ENCODE peak calls at places on chromosomes 13 and 19, in seven cellular contexts. H, O, F, R, A, M and E are unnamed samples. For H3K9me3 and H3K27me3, the result is how much of the 10 kb centered on the place peaks cover.

GRCh38 chr13:112900691-112901091 is 68.3 kb upstream of the MCF2L start:
- DNase-seq in H (no peak), O (no peak), F (no peak), R (no peak), A (no peak), M (no peak), E (no peak)

GRCh38 chr13:70424428-70424827 is 316.2 kb upstream of the KLHL1 start:
- DNase-seq in H (no peak), O (peak), F (no peak), R (no peak), A (no peak), M (no peak), E (no peak)

GRCh38 chr13:50124536-50125305 is 109.5 kb downstream of the KCNRG start:
- DNase-seq in H (peak), O (peak), F (peak), R (peak), A (peak), M (no peak), E (peak)

GRCh38 chr13:33612641-33613638 is 205.0 kb upstream of the RFC3 start:
- DNase-seq in H (no peak), O (no peak), F (no peak), R (no peak), A (no peak), M (no peak), E (no peak)

GRCh38 chr19:3262362-3262761 is 37.9 kb downstream of the CELF5 start:
- DNase-seq in H (no peak), O (no peak), F (no peak), R (no peak), A (no peak), M (no peak), E (no peak)

GRCh38 chr13:54687173-54687572 is 1658.6 kb downstream of the OLFM4 start:
- DNase-seq in H (no peak), O (no peak), F (no peak), R (no peak), A (no peak), M (no peak), E (no peak)

GRCh38 chr13:67100723-67101122 is 129.4 kb downstream of the PCDH9 start:
- DNase-seq in H (no peak), O (no peak), F (no peak), R (no peak), A (no peak), M (no peak), E (no peak)

GRCh38 chr13:99178636-99179035 is 22.0 kb upstream of the UBAC2 start:
- DNase-seq in H (no peak), O (no peak), F (no peak), R (peak), A (no peak), M (no peak), E (peak)

GRCh38 chr13:92984151-92984550 is 242.5 kb upstream of the GPC6 start:
- DNase-seq in H (no peak), O (no peak), F (no peak), R (no peak), A (no peak), M (no peak), E (no peak)

GRCh38 chr13:91802957-91803356 is 404.5 kb downstream of the GPC5 start:
- DNase-seq in H (no peak), O (no peak), F (no peak), R (no peak), A (no peak), M (no peak), E (no peak)

GRCh38 chr13:91809161-91809560 is 410.7 kb downstream of the GPC5 start:
- DNase-seq in H (no peak), O (no peak), F (no peak), R (no peak), A (no peak), M (no peak), E (no peak)

GRCh38 chr13:91804724-91805123 is 406.3 kb downstream of the GPC5 start:
- DNase-seq in H (no peak), O (no peak), F (no peak), R (no peak), A (peak), M (no peak), E (no peak)

GRCh38 chr13:91805605-91806004 is 407.2 kb downstream of the GPC5 start:
- DNase-seq in H (no peak), O (no peak), F (no peak), R (no peak), A (peak), M (no peak), E (no peak)
- H3K9me3 ChIP-seq in H (under half), O (under half), F (under half), R (under half), A (under half), M (under half), E (under half)

GRCh38 chr19:54137913-54138776 is 583 bp downstream of the CNOT3 start:
- DNase-seq in H (peak), O (no peak), F (peak), R (no peak), A (peak), M (peak), E (peak)

GRCh38 chr19:54142166-54142780 is 4.7 kb downstream of the CNOT3 start:
- DNase-seq in H (no peak), O (no peak), F (no peak), R (no peak), A (no peak), M (no peak), E (no peak)

GRCh38 chr19:54137114-54137912 is at the start of gene CNOT3:
- DNase-seq in H (peak), O (peak), F (peak), R (peak), A (peak), M (peak), E (peak)

GRCh38 chr19:54138777-54139256 is 1.3 kb downstream of the CNOT3 start:
- DNase-seq in H (no peak), O (no peak), F (no peak), R (no peak), A (no peak), M (no peak), E (no peak)

GRCh38 chr19:54141356-54141755 is 3.8 kb downstream of the CNOT3 start:
- DNase-seq in H (no peak), O (no peak), F (no peak), R (no peak), A (no peak), M (no peak), E (no peak)
- H3K27me3 ChIP-seq in H (under half), O (under half), F (under half), R (under half), A (under half), M (under half), E (under half)

GRCh38 chr13:51707468-51707867 is 96.5 kb downstream of the DHRS12 start:
- DNase-seq in H (no peak), O (no peak), F (no peak), R (no peak), A (no peak), M (no peak), E (no peak)
- H3K9me3 ChIP-seq in H (under half), O (under half), F (under half), R (under half), A (under half), M (under half), E (under half)

GRCh38 chr19:13047374-13047773 is 52.1 kb downstream of the NFIX start:
- DNase-seq in H (no peak), O (no peak), F (no peak), R (no peak), A (no peak), M (no peak), E (no peak)
- H3K27me3 ChIP-seq in H (under half), O (under half), F (under half), R (under half), A (half or more), M (under half), E (under half)

GRCh38 chr13:103443604-103444003 is 377.4 kb upstream of the SLC10A2 start:
- DNase-seq in H (no peak), O (no peak), F (no peak), R (no peak), A (no peak), M (no peak), E (no peak)
- H3K9me3 ChIP-seq in H (under half), O (under half), F (under half), R (under half), A (under half), M (under half), E (under half)

GRCh38 chr19:18603255-18603957 is 3.2 kb downstream of the CRLF1 start:
- DNase-seq in H (no peak), O (no peak), F (no peak), R (no peak), A (no peak), M (no peak), E (peak)

GRCh38 chr19:18596752-18597157 is 8.2 kb downstream of the REX1BD start:
- DNase-seq in H (no peak), O (peak), F (peak), R (no peak), A (peak), M (peak), E (no peak)

GRCh38 chr19:18597809-18598660 is 8.6 kb downstream of the CRLF1 start:
- DNase-seq in H (no peak), O (no peak), F (no peak), R (no peak), A (no peak), M (no peak), E (no peak)

GRCh38 chr19:18601875-18602274 is 4.7 kb downstream of the CRLF1 start:
- DNase-seq in H (no peak), O (no peak), F (no peak), R (no peak), A (no peak), M (no peak), E (no peak)

DNA sequence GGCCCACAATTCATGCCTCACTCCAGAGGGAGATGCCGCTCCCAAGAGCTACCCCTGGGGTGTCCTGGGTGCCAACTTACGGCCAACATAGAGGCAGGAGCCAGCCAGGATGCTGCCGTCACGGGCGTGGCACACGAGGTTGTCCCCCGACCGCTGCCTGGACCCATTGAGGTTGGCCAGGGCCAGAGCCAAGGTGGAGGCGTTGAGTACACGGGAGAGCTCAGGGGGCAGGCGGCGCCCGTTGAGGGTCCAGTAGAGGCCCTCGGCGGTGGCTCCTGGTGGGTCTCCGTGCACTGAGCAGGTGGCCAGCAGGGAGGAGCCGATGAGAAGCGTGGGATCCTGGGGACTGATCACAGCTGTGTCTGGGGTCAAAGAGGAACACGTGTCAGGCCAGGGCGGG is 7.1 kb downstream of the CRLF1 start:
- DNase-seq in H (no peak), O (no peak), F (no peak), R (no peak), A (no peak), M (no peak), E (no peak)
- H3K27me3 ChIP-seq in H (under half), O (under half), F (half or more), R (under half), A (under half), M (under half), E (under half)

DNA sequence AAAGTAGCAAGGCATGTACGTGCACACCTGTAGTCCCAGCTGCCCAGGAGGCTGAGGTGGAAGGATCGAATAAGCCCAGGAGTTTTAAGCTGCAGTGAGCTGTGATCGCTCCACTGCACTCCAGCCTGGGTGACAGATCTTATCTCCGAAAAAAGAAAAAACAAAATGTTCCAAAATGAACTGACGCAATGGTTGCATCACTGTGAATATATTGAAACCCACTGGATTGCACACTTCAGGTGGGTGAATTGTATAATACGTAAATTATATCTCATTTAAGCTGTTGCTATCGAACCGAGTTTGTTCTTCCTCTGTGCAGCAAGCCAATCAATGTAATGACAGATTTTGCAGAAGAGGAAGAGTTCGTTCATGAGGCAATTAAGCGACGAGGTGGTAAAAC is 1.6 kb upstream of the CASP14 start:
- DNase-seq in H (no peak), O (no peak), F (no peak), R (no peak), A (no peak), M (no peak), E (no peak)
- H3K9me3 ChIP-seq in H (under half), O (under half), F (under half), R (under half), A (under half), M (under half), E (under half)

GRCh38 chr13:78607409-78608253 is 4.3 kb upstream of the POU4F1 start:
- DNase-seq in H (no peak), O (no peak), F (no peak), R (no peak), A (no peak), M (no peak), E (no peak)
- H3K27me3 ChIP-seq in H (half or more), O (under half), F (half or more), R (half or more), A (half or more), M (half or more), E (half or more)

GRCh38 chr19:15992014-15992413 is 43.2 kb downstream of the OR10H4 start:
- DNase-seq in H (no peak), O (no peak), F (no peak), R (no peak), A (no peak), M (no peak), E (no peak)
- H3K9me3 ChIP-seq in H (under half), O (under half), F (under half), R (under half), A (under half), M (under half), E (under half)